ENCODE peak calls at places on chromosomes 11 and 22, in six cellular contexts. M, U, F, W, L and S are unnamed samples.

GRCh38 chr11:96314326-96315050 is 28.5 kb downstream of the MAML2 start:
- DNase-seq in W (peak; percentile 94), U (peak; percentile 87), F (peak; percentile 49), M (peak; percentile 29), L (no peak), S (no peak)

GRCh38 chr22:31676700-31677099 is 14.7 kb upstream of the PISD start:
- DNase-seq in M (peak; percentile 90), W (no peak), L (peak; percentile 89), U (peak; percentile 88), F (peak; percentile 92), S (peak; percentile 95)

GRCh38 chr11:105230586-105230985 is 91.0 kb upstream of the CARD18 start:
- DNase-seq in L (no peak), U (no peak), F (peak; percentile 14), M (no peak), W (no peak), S (no peak)

GRCh38 chr11:61750631-61751273 is 1.7 kb upstream of the MYRF start:
- DNase-seq in U (no peak), F (no peak), M (no peak), L (no peak), W (no peak), S (no peak)

GRCh38 chr11:59079089-59079488 is 7.0 kb upstream of the GLYATL1B start:
- DNase-seq in W (no peak), L (no peak), F (no peak), U (no peak), M (no peak), S (no peak)

GRCh38 chr11:14393889-14394288 is 34.9 kb upstream of the RRAS2 start:
- DNase-seq in W (no peak), U (no peak), F (no peak), L (no peak), M (no peak), S (peak; percentile 19)

GRCh38 chr11:9247863-9248262 is 17.3 kb downstream of the DENND5A start:
- DNase-seq in W (no peak), M (no peak), F (no peak), U (no peak), L (no peak), S (no peak)

GRCh38 chr11:118226294-118226693 is 1.5 kb upstream of the JAML start:
- DNase-seq in W (no peak), F (no peak), L (no peak), M (no peak), U (peak; percentile 4), S (no peak)

GRCh38 chr11:69382131-69383128 is 88.5 kb downstream of the MYEOV start:
- DNase-seq in W (peak; percentile 35), M (peak; percentile 40), F (no peak), U (no peak), L (no peak), S (peak; percentile 81)

GRCh38 chr11:134592391-134592990 is 180.4 kb upstream of the B3GAT1 start:
- DNase-seq in L (peak; percentile 86), U (no peak), W (no peak), F (no peak), M (no peak), S (no peak)

GRCh38 chr11:62446091-62446490 is 27.3 kb downstream of the SCGB1A1 start:
- DNase-seq in U (no peak), W (peak; percentile 46), L (no peak), M (no peak), F (no peak), S (no peak)

GRCh38 chr11:78030429-78031325 is 7.6 kb upstream of the KCTD14 start:
- DNase-seq in L (peak; percentile 63), W (peak; percentile 85), F (peak; percentile 40), U (peak; percentile 54), M (peak; percentile 78), S (peak; percentile 89)

GRCh38 chr11:116601734-116602636 is 170.8 kb downstream of the BUD13 start:
- DNase-seq in F (no peak), W (no peak), M (no peak), L (no peak), U (peak; percentile 42), S (no peak)

GRCh38 chr22:37792494-37792893 is 15.2 kb upstream of the GCAT start:
- DNase-seq in U (no peak), L (no peak), F (no peak), W (no peak), M (no peak), S (no peak)

GRCh38 chr22:37790234-37790633 is 17.5 kb upstream of the GCAT start:
- DNase-seq in M (no peak), F (no peak), U (no peak), W (no peak), L (no peak), S (peak; percentile 46)

GRCh38 chr22:37797874-37798500 is 9.7 kb upstream of the GCAT start:
- DNase-seq in U (no peak), F (no peak), W (no peak), M (no peak), L (no peak), S (peak; percentile 30)

GRCh38 chr22:37796079-37796478 is 11.7 kb upstream of the GCAT start:
- DNase-seq in F (no peak), L (no peak), W (no peak), M (no peak), U (no peak), S (no peak)

DNA sequence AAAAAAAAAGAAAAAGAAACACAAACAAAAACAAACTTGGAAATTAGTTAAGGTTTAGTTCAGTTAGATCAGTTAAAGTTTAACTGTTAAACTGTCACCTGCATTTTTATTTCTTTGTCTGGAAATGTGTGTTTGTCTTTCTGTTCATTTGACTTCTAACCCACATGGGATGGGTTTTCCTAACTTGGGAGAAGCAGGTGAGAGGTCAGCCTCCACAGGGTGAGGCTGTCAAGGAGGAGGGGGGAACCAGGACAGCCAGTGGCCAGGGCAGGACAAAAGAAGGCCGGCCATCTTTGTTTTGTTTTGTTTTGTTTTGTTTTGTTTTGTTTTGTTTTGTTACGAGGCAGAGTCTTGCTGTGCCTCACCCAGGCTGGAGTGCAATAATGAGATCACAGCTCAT is 13.4 kb upstream of the GCAT start:
- DNase-seq in M (no peak), U (no peak), F (no peak), W (no peak), L (peak; percentile 22), S (peak; percentile 17)
- H3K4me3 ChIP-seq in M (no peak overlapping the region), U (no peak overlapping the region), F (no peak overlapping the region), W (no peak overlapping the region), L (no peak overlapping the region), S (no peak overlapping the region)

DNA sequence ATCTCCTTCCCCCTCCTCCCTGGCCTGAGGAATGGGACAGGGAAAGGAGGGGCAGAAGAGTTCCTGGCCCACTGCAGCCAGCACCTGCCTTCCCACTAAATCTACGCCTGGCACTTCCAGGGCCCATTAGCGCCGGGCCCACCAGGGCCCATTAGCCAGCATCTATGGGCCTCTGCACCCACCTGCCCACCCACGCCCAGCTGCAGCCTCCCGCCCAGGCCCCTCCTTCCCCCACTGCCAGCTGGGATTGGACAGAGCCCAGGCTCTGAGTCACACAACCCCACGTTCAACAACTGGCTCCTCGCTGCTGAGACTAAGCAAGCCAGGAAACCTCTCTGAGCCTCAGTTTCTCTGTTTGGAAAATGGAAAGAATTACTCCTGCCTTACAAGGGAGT is 48.7 kb downstream of the CYTH4 start:
- DNase-seq in F (peak; percentile 54), L (no peak), W (peak; percentile 64), U (peak; percentile 66), M (peak; percentile 57), S (peak; percentile 99)
- H3K4me2 ChIP-seq in F (peak overlapping the region; percentile 21), L (no peak overlapping the region), W (peak overlapping the region; percentile 69), U (peak overlapping the region; percentile 34), M (no peak overlapping the region), S (no peak overlapping the region)

GRCh38 chr11:67671211-67671520 is 3.3 kb downstream of the ALDH3B2 start:
- DNase-seq in L (no peak), F (no peak), U (no peak), W (no peak), M (no peak), S (peak; percentile 46)

GRCh38 chr11:67674442-67674871 is at the start of gene ALDH3B2:
- DNase-seq in W (peak; percentile 91), U (no peak), L (no peak), F (peak; percentile 79), M (no peak), S (peak; percentile 34)

GRCh38 chr11:67675058-67675747 is 780 bp upstream of the ALDH3B2 start:
- DNase-seq in F (no peak), M (no peak), W (no peak), L (no peak), U (no peak), S (no peak)

GRCh38 chr11:67673902-67674301 is 521 bp downstream of the ALDH3B2 start:
- DNase-seq in F (no peak), W (no peak), U (no peak), L (no peak), M (no peak), S (no peak)

DNA sequence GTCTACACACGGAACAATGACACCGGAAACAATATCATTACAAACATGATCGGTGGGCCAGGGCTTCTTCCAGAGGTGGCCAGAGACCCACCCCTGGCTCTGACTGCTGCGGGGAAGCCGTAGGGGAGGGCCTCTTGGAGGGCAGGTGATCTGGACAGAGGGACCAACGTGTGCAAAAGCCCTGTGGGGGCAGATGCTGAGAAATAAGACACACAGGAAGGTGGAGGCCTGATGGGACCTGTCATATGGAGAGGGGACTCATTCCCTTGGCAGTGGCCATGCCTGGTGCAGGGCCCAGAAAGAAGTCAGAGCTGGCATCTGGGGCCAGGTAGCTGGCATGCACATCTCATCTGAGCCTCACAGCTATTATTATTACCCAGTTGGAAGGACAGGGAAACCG is 1.1 kb downstream of the ALDH3B2 start:
- DNase-seq in W (no peak), L (no peak), M (no peak), F (no peak), U (no peak), S (peak; percentile 29)
- H2AFZ ChIP-seq in W (no peak overlapping the region), L (no peak overlapping the region), M (no peak overlapping the region), F (no peak overlapping the region), U (no peak overlapping the region), S (no peak overlapping the region)

GRCh38 chr11:128626913-128627665 is 39.7 kb upstream of the ETS1 start:
- DNase-seq in U (no peak), L (no peak), W (no peak), M (no peak), F (no peak), S (no peak)
- H3K4me3 ChIP-seq in U (no peak overlapping the region), L (no peak overlapping the region), W (no peak overlapping the region), M (no peak overlapping the region), F (no peak overlapping the region), S (no peak overlapping the region)